ENCODE peak calls at places on chromosome 16, in four cellular contexts. Q is ascending aorta, L is cardiac muscle cell, P is heart right ventricle. J is an unnamed sample. For H3K9me3, the result is how much of the 10 kb centered on the place peaks cover.

GRCh38 chr16:57256601-57257395 is 11.7 kb downstream of the ARL2BP start:
- DNase-seq in P (no peak), Q (peak), L (no peak), J (no peak)

GRCh38 chr16:19697756-19698318 is 20.2 kb downstream of the KNOP1 start:
- DNase-seq in P (no peak), Q (no peak), L (no peak), J (no peak)

GRCh38 chr16:86959182-86959651 is 358.0 kb downstream of the C16orf95 start:
- DNase-seq in Q (no peak), P (no peak), L (no peak), J (no peak)

GRCh38 chr16:67456383-67457140 is 24.4 kb downstream of the ATP6V0D1 start:
- DNase-seq in Q (peak), P (peak), L (peak), J (no peak)

GRCh38 chr16:47143677-47144558 is at the start of gene NETO2:
- DNase-seq in L (peak), P (peak), Q (peak), J (peak)

GRCh38 chr16:22336581-22336980 is 37.8 kb downstream of the CDR2 start:
- DNase-seq in P (no peak), L (no peak), Q (no peak), J (no peak)

GRCh38 chr16:873889-874288 is 73.4 kb upstream of the GNG13 start:
- DNase-seq in Q (no peak), L (no peak), P (no peak), J (no peak)

GRCh38 chr16:57999366-57999970 is 1.0 kb downstream of the ZNF319 start:
- DNase-seq in Q (no peak), P (no peak), L (no peak), J (peak)

GRCh38 chr16:30561212-30561816 is 3.1 kb upstream of the ZNF764 start:
- DNase-seq in L (no peak), P (peak), Q (no peak), J (no peak)

GRCh38 chr16:53912155-53912554 is 208.2 kb downstream of the FTO start:
- DNase-seq in L (no peak), Q (no peak), P (no peak), J (peak)

GRCh38 chr16:64964126-64964540 is 157.7 kb downstream of the CDH11 start:
- DNase-seq in P (no peak), L (peak), Q (no peak), J (peak)

GRCh38 chr16:50259334-50260205 is 6.8 kb upstream of the ADCY7 start:
- DNase-seq in L (peak), Q (no peak), P (peak), J (peak)

GRCh38 chr16:49542391-49542891 is 168.8 kb downstream of the C16orf78 start:
- DNase-seq in Q (no peak), L (no peak), P (no peak), J (peak)

GRCh38 chr16:56603589-56603988 is 4.8 kb upstream of the MT2A start:
- DNase-seq in P (peak), L (peak), Q (no peak), J (peak)

GRCh38 chr16:76278976-76279375 is 1.8 kb downstream of the CNTNAP4 start:
- DNase-seq in Q (no peak), L (peak), P (no peak), J (no peak)

GRCh38 chr16:73048292-73049050 is 543 bp upstream of the ZFHX3 start:
- DNase-seq in L (peak), Q (peak), P (peak), J (peak)

GRCh38 chr16:57624806-57625500 is 3.5 kb upstream of the ADGRG1 start:
- DNase-seq in P (no peak), Q (no peak), L (peak), J (no peak)

GRCh38 chr16:85094812-85095211 is 17.5 kb downstream of the CIBAR2 start:
- DNase-seq in P (no peak), L (no peak), Q (no peak), J (no peak)
- H3K9me3 ChIP-seq in P (under half), L (under half), Q (under half), J (under half)

GRCh38 chr16:71449020-71449419 is 7.2 kb upstream of the TLE7 start:
- DNase-seq in Q (no peak), P (no peak), L (no peak), J (no peak)

GRCh38 chr16:71448274-71448866 is 6.5 kb upstream of the TLE7 start:
- DNase-seq in P (no peak), L (no peak), Q (no peak), J (no peak)

GRCh38 chr16:71456801-71457200 is 5.2 kb downstream of the ZNF23 start:
- DNase-seq in P (no peak), L (no peak), Q (no peak), J (no peak)

GRCh38 chr16:71453051-71453450 is 9.0 kb downstream of the ZNF23 start:
- DNase-seq in P (no peak), L (no peak), Q (no peak), J (no peak)
- H3K9me3 ChIP-seq in P (under half), L (under half), Q (half or more), J (under half)

DNA sequence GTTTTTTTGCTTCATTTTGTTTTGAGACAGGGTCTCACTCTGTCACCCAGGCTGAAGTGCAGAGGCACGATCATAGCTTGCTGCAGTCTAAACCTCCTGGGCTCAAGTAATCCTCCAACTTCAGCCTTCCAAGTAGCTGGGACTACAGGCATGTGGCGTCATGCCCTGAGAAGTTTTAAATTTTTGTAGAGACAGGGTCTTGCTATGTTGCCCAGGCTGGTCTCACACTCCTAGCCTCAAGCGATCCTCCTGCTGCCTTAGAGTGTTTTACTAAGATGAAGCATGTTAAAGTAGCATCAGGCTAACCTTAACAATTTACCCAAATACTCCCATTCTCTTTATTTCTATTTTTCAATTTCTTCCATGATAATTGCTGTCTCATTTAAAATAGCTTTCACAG is 49.2 kb upstream of the CACNG3 start:
- DNase-seq in Q (no peak), L (no peak), P (no peak), J (no peak)
- H3K9me3 ChIP-seq in Q (under half), L (under half), P (under half), J (under half)

DNA sequence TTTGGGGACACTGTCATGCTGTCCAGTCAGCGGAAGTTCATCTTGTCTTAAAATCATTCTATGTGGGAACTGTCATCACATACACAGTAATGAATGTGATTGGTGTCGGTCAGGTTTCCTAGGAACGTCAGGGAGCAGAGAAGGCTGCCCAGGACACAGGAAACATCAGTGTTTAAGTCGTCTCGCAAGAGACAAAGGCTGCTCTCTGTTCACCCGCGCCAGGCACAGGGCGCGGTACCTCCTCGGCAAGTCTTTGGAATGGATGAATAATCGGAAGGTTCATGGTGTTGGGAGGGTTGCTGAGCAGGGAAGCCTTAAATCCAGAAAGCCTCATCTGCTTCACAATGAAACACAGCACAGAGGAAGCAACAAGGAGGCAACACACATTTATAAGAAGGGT is 148.2 kb downstream of the CPPED1 start:
- DNase-seq in Q (no peak), P (no peak), L (no peak), J (no peak)
- H3K9me3 ChIP-seq in Q (under half), P (under half), L (under half), J (under half)

GRCh38 chr16:35574011-35574410 is 2114.6 kb downstream of the TP53TG3F start:
- DNase-seq in L (no peak), Q (no peak), P (no peak), J (no peak)
- H3K9me3 ChIP-seq in L (under half), Q (under half), P (under half), J (under half)

DNA sequence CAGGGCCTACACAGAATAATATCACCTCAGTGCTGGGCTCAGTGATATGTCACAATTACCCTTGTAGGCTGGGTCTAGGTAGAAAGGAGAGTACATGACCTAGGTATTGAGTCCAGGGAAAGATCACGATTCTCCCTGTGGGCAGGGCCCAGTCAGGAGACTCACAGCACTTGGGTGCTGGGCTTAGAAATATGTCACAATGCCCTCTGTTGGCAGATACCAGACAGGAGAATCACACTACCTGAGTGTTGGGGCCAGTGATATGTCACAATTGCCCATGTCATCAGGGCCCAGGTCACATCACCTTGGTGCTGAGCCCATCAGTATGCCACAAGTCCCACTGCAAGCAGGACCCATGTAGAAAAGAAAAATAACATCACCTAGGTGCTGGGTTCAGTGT is 2105.5 kb downstream of the TP53TG3F start:
- DNase-seq in L (no peak), P (no peak), Q (no peak), J (no peak)
- H3K9me3 ChIP-seq in L (under half), P (under half), Q (under half), J (under half)

GRCh38 chr16:3413730-3414379 is 12.8 kb downstream of the ZNF174 start:
- DNase-seq in L (peak), P (no peak), Q (no peak), J (no peak)

GRCh38 chr16:3408561-3409197 is 7.7 kb downstream of the ZNF174 start:
- DNase-seq in P (no peak), L (no peak), Q (no peak), J (no peak)
- H3K9me3 ChIP-seq in P (half or more), L (under half), Q (half or more), J (under half)

DNA sequence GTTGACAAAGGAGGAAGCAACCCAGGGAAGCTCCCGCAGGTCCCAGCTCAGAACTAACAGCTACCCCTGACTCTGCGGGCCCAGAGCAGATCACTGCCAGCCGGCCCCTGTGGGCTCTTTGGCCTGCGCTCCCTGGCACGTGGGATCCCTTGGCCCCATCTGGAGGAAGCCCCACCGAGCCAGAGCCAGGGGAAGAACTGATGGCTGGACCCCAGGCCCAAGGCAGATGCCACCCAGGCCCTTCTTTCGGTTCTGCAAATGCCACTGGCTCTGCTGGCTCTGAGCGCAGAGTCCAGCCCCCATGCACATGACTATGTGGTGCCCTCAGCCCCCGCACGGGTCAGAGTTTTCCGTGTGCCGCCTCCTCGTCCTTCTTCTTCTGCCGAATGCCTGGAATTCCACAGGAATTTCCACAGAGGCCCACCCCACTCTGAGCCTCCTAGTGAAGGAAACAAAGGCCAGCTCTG is 35.8 kb upstream of the SNN start:
- DNase-seq in L (peak), P (peak), Q (peak), J (peak)
- H3K9me3 ChIP-seq in L (under half), P (under half), Q (under half), J (under half)